ENCODE peak calls at places on chromosomes 2 and 18, in nine cellular contexts. U is sigmoid colon; N is heart right ventricle; D is DMS153; T is NCI-H2081; R is frontal cortex; Y is heart left ventricle; J is natural killer cell treated with Interleukin-12 subunit alpha and Interleukin-12 subunit beta and Interleukin-15 and Interleukin-18, amount 100 ng/mL, for 72 hours; M is activated T-cell treated with anti-CD3 and anti-CD28 coated beads for 1 hour. C is an unnamed sample.

GRCh38 chr2:121273116-121273515 is 11.9 kb downstream of the TFCP2L1 start:
- DNase-seq in T (no peak), N (no peak), Y (no peak), D (no peak), M (no peak), J (no peak), R (no peak), U (peak), C (no peak)

GRCh38 chr2:229921101-229921891 is 513 bp downstream of the TRIP12 start:
- DNase-seq in J (peak), R (peak), M (peak), N (peak), D (peak), T (peak), U (peak), Y (peak), C (peak)

GRCh38 chr18:21179590-21180220 is 62.3 kb upstream of the GREB1L start:
- DNase-seq in M (peak), J (no peak), R (peak), N (peak), D (peak), T (peak), U (no peak), Y (peak), C (peak)

GRCh38 chr2:143361346-143361745 is 232.1 kb downstream of the ARHGAP15 start:
- DNase-seq in R (no peak), M (no peak), J (no peak), Y (no peak), N (no peak), U (no peak), D (no peak), T (no peak), C (no peak)

GRCh38 chr2:9481257-9481922 is 7.0 kb downstream of the IAH1 start:
- DNase-seq in J (no peak), U (no peak), D (no peak), T (no peak), R (no peak), M (no peak), N (no peak), Y (no peak), C (no peak)

GRCh38 chr2:143171817-143172216 is 42.6 kb downstream of the ARHGAP15 start:
- DNase-seq in R (no peak), Y (no peak), U (no peak), J (no peak), M (no peak), N (no peak), D (no peak), T (no peak), C (no peak)

GRCh38 chr2:211114826-211115450 is 558.5 kb downstream of the CPS1 start:
- DNase-seq in J (no peak), Y (no peak), R (no peak), U (no peak), T (no peak), N (no peak), M (no peak), D (no peak), C (no peak)

GRCh38 chr18:13612111-13612997 is 114.0 kb downstream of the FAM210A start:
- DNase-seq in D (no peak), J (no peak), T (no peak), N (no peak), R (no peak), M (peak), U (peak), Y (no peak), C (no peak)

GRCh38 chr2:96342085-96342484 is 6.5 kb downstream of the NCAPH start:
- DNase-seq in T (no peak), J (no peak), N (no peak), Y (no peak), R (no peak), D (no peak), M (peak), U (no peak), C (no peak)

GRCh38 chr18:7890078-7890477 is 323.0 kb downstream of the PTPRM start:
- DNase-seq in Y (no peak), M (no peak), N (no peak), D (no peak), U (no peak), R (no peak), T (no peak), J (no peak), C (no peak)

GRCh38 chr2:25310965-25311865 is 30.5 kb downstream of the DNMT3A start:
- DNase-seq in Y (peak), U (no peak), J (no peak), N (peak), M (no peak), D (peak), T (peak), R (no peak), C (peak)

GRCh38 chr2:45330617-45331016 is 280.4 kb downstream of the SRBD1 start:
- DNase-seq in D (peak), Y (no peak), M (no peak), T (no peak), J (no peak), N (no peak), U (no peak), R (no peak), C (peak)

GRCh38 chr2:199929257-199929656 is 18.2 kb downstream of the C2orf69 start:
- DNase-seq in T (no peak), U (no peak), D (no peak), M (no peak), J (no peak), R (no peak), N (no peak), Y (no peak), C (no peak)

GRCh38 chr2:238896641-238897040 is 48.8 kb downstream of the TWIST2 start:
- DNase-seq in J (no peak), M (no peak), Y (no peak), U (peak), T (no peak), R (no peak), N (no peak), D (no peak), C (no peak)

GRCh38 chr2:96404446-96405373 is 69.1 kb downstream of the NCAPH start:
- DNase-seq in M (no peak), U (no peak), Y (peak), R (no peak), N (peak), J (no peak), D (no peak), T (no peak), C (peak)

GRCh38 chr2:205056066-205056678 is 510.9 kb downstream of the PARD3B start:
- DNase-seq in Y (no peak), R (no peak), T (no peak), N (no peak), M (no peak), J (no peak), D (no peak), U (no peak), C (no peak)

GRCh38 chr2:49369650-49370049 is 215.3 kb upstream of the FSHR start:
- DNase-seq in N (no peak), Y (no peak), J (no peak), D (no peak), T (no peak), R (no peak), U (no peak), M (no peak), C (no peak)

GRCh38 chr2:232137346-232137745 is 175.8 kb downstream of the DIS3L2 start:
- DNase-seq in T (no peak), U (no peak), N (no peak), R (no peak), D (no peak), Y (no peak), M (no peak), J (no peak), C (no peak)

GRCh38 chr2:231379266-231380215 is 16.0 kb upstream of the B3GNT7 start:
- DNase-seq in D (peak), J (no peak), Y (no peak), M (no peak), U (no peak), T (no peak), R (no peak), N (no peak), C (no peak)

GRCh38 chr2:3466482-3466863 is 52.9 kb downstream of the ADI1 start:
- DNase-seq in Y (no peak), N (no peak), U (no peak), M (no peak), R (no peak), T (no peak), D (no peak), J (no peak), C (no peak)

GRCh38 chr2:233354971-233355574 is 779 bp downstream of the DGKD start:
- DNase-seq in M (no peak), U (peak), T (peak), Y (peak), R (no peak), J (no peak), N (no peak), D (peak), C (no peak)